ENCODE peak calls at places on chromosome 10, in ten cellular contexts. One of them, this sample, is unnamed.

GRCh38 chr10:7015457-7015856 is 395.4 kb downstream of the SFMBT2 start:
- DNase-seq in A172: peak; percentile 6
- DNase-seq in epithelial cell of esophagus: no peak
- DNase-seq in midbrain: no peak
- DNase-seq in activated CD8-positive, alpha-beta memory T cell treated with anti-CD3 and anti-CD28 coated beads for 24 hours: no peak
- DNase-seq in LHCN-M2: no peak
- DNase-seq in neural crest cell: no peak
- DNase-seq in CD8-positive, alpha-beta memory T cell: no peak
- DNase-seq in HS-27A: no peak
- DNase-seq in fibroblast of the aortic adventitia: no peak
- DNase-seq in this sample: no peak

GRCh38 chr10:114526112-114526496 is 121.8 kb upstream of the AFAP1L2 start:
- DNase-seq in midbrain: no peak
- DNase-seq in neural crest cell: no peak
- DNase-seq in activated CD8-positive, alpha-beta memory T cell treated with anti-CD3 and anti-CD28 coated beads for 24 hours: no peak
- DNase-seq in A172: no peak
- DNase-seq in fibroblast of the aortic adventitia: no peak
- DNase-seq in epithelial cell of esophagus: no peak
- DNase-seq in LHCN-M2: peak; percentile 19
- DNase-seq in CD8-positive, alpha-beta memory T cell: peak; percentile 70
- DNase-seq in HS-27A: no peak
- DNase-seq in this sample: no peak

GRCh38 chr10:17144757-17145156 is 15.1 kb upstream of the CUBN start:
- DNase-seq in A172: no peak
- DNase-seq in CD8-positive, alpha-beta memory T cell: no peak
- DNase-seq in HS-27A: no peak
- DNase-seq in midbrain: no peak
- DNase-seq in LHCN-M2: peak; percentile 56
- DNase-seq in epithelial cell of esophagus: peak; percentile 73
- DNase-seq in neural crest cell: no peak
- DNase-seq in fibroblast of the aortic adventitia: peak; percentile 8
- DNase-seq in activated CD8-positive, alpha-beta memory T cell treated with anti-CD3 and anti-CD28 coated beads for 24 hours: peak; percentile 75
- DNase-seq in this sample: no peak

GRCh38 chr10:68900427-68901105 is 549 bp upstream of the DDX50 start:
- DNase-seq in activated CD8-positive, alpha-beta memory T cell treated with anti-CD3 and anti-CD28 coated beads for 24 hours: peak; percentile 93
- DNase-seq in fibroblast of the aortic adventitia: no peak
- DNase-seq in CD8-positive, alpha-beta memory T cell: no peak
- DNase-seq in LHCN-M2: no peak
- DNase-seq in epithelial cell of esophagus: no peak
- DNase-seq in midbrain: peak; percentile 79
- DNase-seq in neural crest cell: no peak
- DNase-seq in A172: no peak
- DNase-seq in HS-27A: peak; percentile 34
- DNase-seq in this sample: no peak

GRCh38 chr10:24350111-24350921 is 141.4 kb downstream of the KIAA1217 start:
- DNase-seq in fibroblast of the aortic adventitia: peak; percentile 74
- DNase-seq in CD8-positive, alpha-beta memory T cell: no peak
- DNase-seq in HS-27A: no peak
- DNase-seq in epithelial cell of esophagus: no peak
- DNase-seq in midbrain: no peak
- DNase-seq in LHCN-M2: no peak
- DNase-seq in neural crest cell: no peak
- DNase-seq in activated CD8-positive, alpha-beta memory T cell treated with anti-CD3 and anti-CD28 coated beads for 24 hours: no peak
- DNase-seq in A172: no peak
- DNase-seq in this sample: no peak

GRCh38 chr10:18737841-18738240 is 78.6 kb downstream of the ARL5B start:
- DNase-seq in epithelial cell of esophagus: no peak
- DNase-seq in LHCN-M2: peak; percentile 64
- DNase-seq in CD8-positive, alpha-beta memory T cell: no peak
- DNase-seq in midbrain: no peak
- DNase-seq in A172: peak; percentile 74
- DNase-seq in neural crest cell: no peak
- DNase-seq in activated CD8-positive, alpha-beta memory T cell treated with anti-CD3 and anti-CD28 coated beads for 24 hours: no peak
- DNase-seq in HS-27A: peak; percentile 75
- DNase-seq in fibroblast of the aortic adventitia: peak; percentile 92
- DNase-seq in this sample: no peak

GRCh38 chr10:4652111-4653010 is 173.6 kb upstream of the AKR1E2 start:
- DNase-seq in epithelial cell of esophagus: peak; percentile 54
- DNase-seq in LHCN-M2: no peak
- DNase-seq in midbrain: no peak
- DNase-seq in A172: no peak
- DNase-seq in CD8-positive, alpha-beta memory T cell: no peak
- DNase-seq in activated CD8-positive, alpha-beta memory T cell treated with anti-CD3 and anti-CD28 coated beads for 24 hours: peak; percentile 71
- DNase-seq in HS-27A: no peak
- DNase-seq in neural crest cell: no peak
- DNase-seq in fibroblast of the aortic adventitia: no peak
- DNase-seq in this sample: no peak

GRCh38 chr10:92729886-92730285 is 40.1 kb downstream of the HHEX start:
- DNase-seq in epithelial cell of esophagus: no peak
- DNase-seq in fibroblast of the aortic adventitia: no peak
- DNase-seq in midbrain: no peak
- DNase-seq in CD8-positive, alpha-beta memory T cell: no peak
- DNase-seq in A172: no peak
- DNase-seq in activated CD8-positive, alpha-beta memory T cell treated with anti-CD3 and anti-CD28 coated beads for 24 hours: no peak
- DNase-seq in LHCN-M2: no peak
- DNase-seq in HS-27A: no peak
- DNase-seq in neural crest cell: no peak
- DNase-seq in this sample: no peak

GRCh38 chr10:31707578-31708411 is 220.8 kb downstream of the ARHGAP12 start:
- DNase-seq in midbrain: peak; percentile 41
- DNase-seq in CD8-positive, alpha-beta memory T cell: no peak
- DNase-seq in epithelial cell of esophagus: peak; percentile 56
- DNase-seq in A172: peak; percentile 68
- DNase-seq in neural crest cell: peak; percentile 58
- DNase-seq in HS-27A: no peak
- DNase-seq in LHCN-M2: peak; percentile 78
- DNase-seq in activated CD8-positive, alpha-beta memory T cell treated with anti-CD3 and anti-CD28 coated beads for 24 hours: peak; percentile 72
- DNase-seq in fibroblast of the aortic adventitia: peak; percentile 77
- DNase-seq in this sample: no peak

GRCh38 chr10:30858499-30858898 is 173.2 kb downstream of the ZNF438 start:
- DNase-seq in epithelial cell of esophagus: no peak
- DNase-seq in fibroblast of the aortic adventitia: peak; percentile 79
- DNase-seq in LHCN-M2: no peak
- DNase-seq in A172: no peak
- DNase-seq in HS-27A: no peak
- DNase-seq in CD8-positive, alpha-beta memory T cell: no peak
- DNase-seq in activated CD8-positive, alpha-beta memory T cell treated with anti-CD3 and anti-CD28 coated beads for 24 hours: no peak
- DNase-seq in midbrain: no peak
- DNase-seq in neural crest cell: no peak
- DNase-seq in this sample: no peak

GRCh38 chr10:110005716-110006115 is 2.1 kb upstream of the ADD3 start:
- DNase-seq in activated CD8-positive, alpha-beta memory T cell treated with anti-CD3 and anti-CD28 coated beads for 24 hours: no peak
- DNase-seq in A172: peak; percentile 28
- DNase-seq in fibroblast of the aortic adventitia: peak; percentile 88
- DNase-seq in LHCN-M2: peak; percentile 81
- DNase-seq in midbrain: peak; percentile 59
- DNase-seq in CD8-positive, alpha-beta memory T cell: no peak
- DNase-seq in neural crest cell: peak; percentile 20
- DNase-seq in epithelial cell of esophagus: peak; percentile 33
- DNase-seq in HS-27A: no peak
- DNase-seq in this sample: no peak

GRCh38 chr10:11469575-11470391 is 141.7 kb downstream of the USP6NL start:
- DNase-seq in LHCN-M2: no peak
- DNase-seq in fibroblast of the aortic adventitia: no peak
- DNase-seq in epithelial cell of esophagus: no peak
- DNase-seq in CD8-positive, alpha-beta memory T cell: no peak
- DNase-seq in midbrain: no peak
- DNase-seq in HS-27A: no peak
- DNase-seq in neural crest cell: no peak
- DNase-seq in activated CD8-positive, alpha-beta memory T cell treated with anti-CD3 and anti-CD28 coated beads for 24 hours: no peak
- DNase-seq in A172: no peak
- DNase-seq in this sample: no peak

GRCh38 chr10:59433720-59434428 is 71.5 kb upstream of the FAM13C start:
- DNase-seq in A172: peak; percentile 22
- DNase-seq in neural crest cell: no peak
- DNase-seq in HS-27A: no peak
- DNase-seq in epithelial cell of esophagus: peak; percentile 20
- DNase-seq in LHCN-M2: no peak
- DNase-seq in activated CD8-positive, alpha-beta memory T cell treated with anti-CD3 and anti-CD28 coated beads for 24 hours: no peak
- DNase-seq in fibroblast of the aortic adventitia: peak; percentile 23
- DNase-seq in CD8-positive, alpha-beta memory T cell: no peak
- DNase-seq in midbrain: no peak
- DNase-seq in this sample: no peak

GRCh38 chr10:121812031-121812430 is 115.8 kb downstream of the ATE1 start:
- DNase-seq in activated CD8-positive, alpha-beta memory T cell treated with anti-CD3 and anti-CD28 coated beads for 24 hours: no peak
- DNase-seq in epithelial cell of esophagus: no peak
- DNase-seq in fibroblast of the aortic adventitia: no peak
- DNase-seq in midbrain: no peak
- DNase-seq in LHCN-M2: no peak
- DNase-seq in HS-27A: no peak
- DNase-seq in CD8-positive, alpha-beta memory T cell: no peak
- DNase-seq in A172: no peak
- DNase-seq in neural crest cell: no peak
- DNase-seq in this sample: no peak